ENCODE peak calls at places on chromosomes 13 and 19, in nine cellular contexts. L is H7; Z is fibroblast of gingiva; I is caudate nucleus; R is amygdala; S is NCI-H1105; E is GOT3; W is HuH-7; Q is activated CD4-positive, alpha-beta T cell treated with anti-CD3 and anti-CD28 coated beads for 1 hour. H is an unnamed sample.

GRCh38 chr19:43532571-43532961 is 422 bp upstream of the ZNF575 start:
- DNase-seq in Q (no peak), L (peak), W (no peak), S (peak), Z (no peak), E (no peak), I (no peak), R (peak), H (no peak)

GRCh38 chr19:36182612-36183454 is 30.6 kb upstream of the COX7A1 start:
- DNase-seq in Q (no peak), I (no peak), E (no peak), R (no peak), W (no peak), Z (no peak), S (no peak), L (no peak), H (no peak)

GRCh38 chr19:15418588-15419412 is at the start of gene AKAP8L:
- DNase-seq in I (peak), Q (peak), L (peak), S (peak), Z (peak), E (peak), W (peak), R (peak), H (peak)

GRCh38 chr13:42600943-42601342 is 27.0 kb downstream of the TNFSF11 start:
- DNase-seq in R (no peak), E (no peak), Q (no peak), I (no peak), L (no peak), W (no peak), Z (no peak), S (no peak), H (no peak)

GRCh38 chr19:293436-294110 is 2.4 kb upstream of the PLPP2 start:
- DNase-seq in Q (no peak), R (no peak), S (no peak), E (no peak), L (peak), I (no peak), W (no peak), Z (no peak), H (no peak)

GRCh38 chr19:29432677-29433076 is 93.1 kb upstream of the VSTM2B start:
- DNase-seq in W (no peak), L (no peak), R (no peak), Z (no peak), S (no peak), E (no peak), I (no peak), Q (no peak), H (no peak)

GRCh38 chr19:13781547-13781946 is 7.3 kb downstream of the C19orf53 start:
- DNase-seq in W (no peak), R (peak), I (no peak), S (peak), E (peak), L (peak), Q (no peak), Z (peak), H (peak)

GRCh38 chr19:27905074-27905473 is 1307.9 kb downstream of the UQCRFS1 start:
- DNase-seq in Q (no peak), Z (no peak), L (no peak), R (no peak), W (no peak), I (no peak), E (no peak), S (no peak), H (no peak)

GRCh38 chr13:102214956-102215355 is 186.9 kb downstream of the FGF14 start:
- DNase-seq in L (no peak), E (no peak), R (no peak), W (no peak), S (no peak), I (no peak), Q (no peak), Z (no peak), H (no peak)

GRCh38 chr19:5052515-5052914 is 83.6 kb downstream of the KDM4B start:
- DNase-seq in Z (no peak), W (no peak), E (no peak), Q (no peak), L (peak), S (no peak), I (no peak), R (no peak), H (no peak)

GRCh38 chr19:49570997-49571676 is 9.2 kb downstream of the NOSIP start:
- DNase-seq in W (no peak), Z (peak), I (no peak), Q (no peak), R (no peak), E (no peak), S (no peak), L (peak), H (no peak)

GRCh38 chr19:46976845-46977320 is 42.8 kb upstream of the NPAS1 start:
- DNase-seq in I (no peak), E (no peak), W (peak), L (peak), R (no peak), Z (peak), Q (no peak), S (no peak), H (peak)

GRCh38 chr19:10431943-10432735 is 11.8 kb downstream of the PDE4A start:
- DNase-seq in W (peak), E (no peak), L (peak), Q (peak), R (no peak), Z (peak), I (no peak), S (no peak), H (peak)

GRCh38 chr19:41350735-41351338 is 2.9 kb downstream of the TGFB1 start:
- DNase-seq in S (no peak), L (peak), E (no peak), Q (no peak), W (no peak), R (no peak), I (no peak), Z (no peak), H (no peak)

GRCh38 chr13:30998548-30999140 is 66.2 kb downstream of the TEX26 start:
- DNase-seq in I (no peak), Z (peak), R (peak), W (no peak), S (peak), L (no peak), E (no peak), Q (no peak), H (peak)

GRCh38 chr13:49740870-49741269 is 49.6 kb upstream of the EBPL start:
- DNase-seq in R (no peak), E (no peak), Q (no peak), W (no peak), I (no peak), L (no peak), S (no peak), Z (no peak), H (no peak)